ENCODE peak calls at places on chromosomes 12 and 14, in six cellular contexts. One of them, this sample, is unnamed. For H3K27me3, the result is how much of the 10 kb centered on the place peaks cover.

GRCh38 chr12:125944446-125944845 is 879.2 kb downstream of the AACS start:
- DNase-seq in adrenal gland: no peak
- DNase-seq in neural progenitor cell: no peak
- DNase-seq in ovary: no peak
- DNase-seq in testis: no peak
- DNase-seq in heart left ventricle: no peak
- DNase-seq in this sample: no peak

GRCh38 chr12:2944401-2945047 is 14.7 kb upstream of the TEAD4 start:
- DNase-seq in testis: peak
- DNase-seq in adrenal gland: no peak
- DNase-seq in ovary: peak
- DNase-seq in heart left ventricle: no peak
- DNase-seq in neural progenitor cell: peak
- DNase-seq in this sample: peak

GRCh38 chr12:54363047-54363446 is 1.2 kb downstream of the GPR84 start:
- DNase-seq in neural progenitor cell: no peak
- DNase-seq in adrenal gland: no peak
- DNase-seq in ovary: no peak
- DNase-seq in testis: no peak
- DNase-seq in heart left ventricle: no peak
- DNase-seq in this sample: no peak

GRCh38 chr12:124568431-124569374 is 1.3 kb upstream of the NCOR2 start:
- DNase-seq in adrenal gland: peak
- DNase-seq in testis: peak
- DNase-seq in ovary: peak
- DNase-seq in heart left ventricle: peak
- DNase-seq in neural progenitor cell: peak
- DNase-seq in this sample: no peak

GRCh38 chr14:93049295-93049694 is 66.4 kb downstream of the ITPK1 start:
- DNase-seq in ovary: no peak
- DNase-seq in adrenal gland: no peak
- DNase-seq in heart left ventricle: no peak
- DNase-seq in testis: no peak
- DNase-seq in neural progenitor cell: no peak
- DNase-seq in this sample: no peak

GRCh38 chr14:36520601-36521525 is 831 bp upstream of the NKX2-1 start:
- DNase-seq in adrenal gland: no peak
- DNase-seq in heart left ventricle: no peak
- DNase-seq in testis: no peak
- DNase-seq in neural progenitor cell: peak
- DNase-seq in ovary: no peak
- DNase-seq in this sample: no peak

GRCh38 chr12:116024769-116025168 is 252.7 kb downstream of the MED13L start:
- DNase-seq in ovary: no peak
- DNase-seq in heart left ventricle: no peak
- DNase-seq in testis: no peak
- DNase-seq in adrenal gland: no peak
- DNase-seq in neural progenitor cell: no peak
- DNase-seq in this sample: no peak

GRCh38 chr12:3797649-3798048 is 44.7 kb upstream of the CRACR2A start:
- DNase-seq in testis: no peak
- DNase-seq in ovary: no peak
- DNase-seq in heart left ventricle: no peak
- DNase-seq in adrenal gland: no peak
- DNase-seq in neural progenitor cell: no peak
- DNase-seq in this sample: no peak

GRCh38 chr14:66233571-66233970 is 252.6 kb upstream of the CCDC196 start:
- DNase-seq in testis: no peak
- DNase-seq in heart left ventricle: no peak
- DNase-seq in ovary: no peak
- DNase-seq in neural progenitor cell: no peak
- DNase-seq in adrenal gland: no peak
- DNase-seq in this sample: no peak

GRCh38 chr12:93135286-93136239 is 206.5 kb upstream of the EEA1 start:
- DNase-seq in adrenal gland: no peak
- DNase-seq in neural progenitor cell: no peak
- DNase-seq in heart left ventricle: no peak
- DNase-seq in testis: no peak
- DNase-seq in ovary: no peak
- DNase-seq in this sample: no peak

GRCh38 chr12:55051197-55051920 is 31.6 kb downstream of the NEUROD4 start:
- DNase-seq in adrenal gland: no peak
- DNase-seq in heart left ventricle: no peak
- DNase-seq in ovary: no peak
- DNase-seq in testis: no peak
- DNase-seq in neural progenitor cell: no peak
- DNase-seq in this sample: no peak

GRCh38 chr12:86170051-86170450 is 86.1 kb downstream of the MGAT4C start:
- DNase-seq in neural progenitor cell: no peak
- DNase-seq in testis: no peak
- DNase-seq in ovary: no peak
- DNase-seq in adrenal gland: no peak
- DNase-seq in heart left ventricle: no peak
- DNase-seq in this sample: no peak

GRCh38 chr14:74571901-74572828 is 39.9 kb downstream of the LTBP2 start:
- DNase-seq in heart left ventricle: no peak
- DNase-seq in testis: peak
- DNase-seq in adrenal gland: peak
- DNase-seq in ovary: peak
- DNase-seq in neural progenitor cell: no peak
- DNase-seq in this sample: no peak

GRCh38 chr12:107760207-107760816 is 625 bp downstream of the PRDM4 start:
- DNase-seq in testis: peak
- DNase-seq in heart left ventricle: peak
- DNase-seq in ovary: no peak
- DNase-seq in neural progenitor cell: peak
- DNase-seq in adrenal gland: peak
- DNase-seq in this sample: peak
- H3K27ac ChIP-seq in testis: peak
- H3K27ac ChIP-seq in heart left ventricle: peak
- H3K27ac ChIP-seq in ovary: no peak
- H3K27ac ChIP-seq in neural progenitor cell: no peak
- H3K27ac ChIP-seq in adrenal gland: peak
- H3K27ac ChIP-seq in this sample: peak

GRCh38 chr12:5809586-5809985 is 135.5 kb downstream of the ANO2 start:
- DNase-seq in adrenal gland: no peak
- DNase-seq in ovary: no peak
- DNase-seq in neural progenitor cell: no peak
- DNase-seq in heart left ventricle: no peak
- DNase-seq in testis: no peak
- DNase-seq in this sample: no peak
- H3K27me3 ChIP-seq in adrenal gland: under half
- H3K27me3 ChIP-seq in ovary: under half
- H3K27me3 ChIP-seq in neural progenitor cell: under half
- H3K27me3 ChIP-seq in heart left ventricle: under half
- H3K27me3 ChIP-seq in testis: under half
- H3K27me3 ChIP-seq in this sample: under half

GRCh38 chr12:14769462-14769836 is 33.8 kb downstream of the WBP11 start:
- DNase-seq in neural progenitor cell: peak
- DNase-seq in heart left ventricle: peak
- DNase-seq in adrenal gland: no peak
- DNase-seq in testis: peak
- DNase-seq in ovary: peak
- DNase-seq in this sample: no peak
- TF ChIP-seq CTCF in neural progenitor cell: no peak
- TF ChIP-seq CTCF in heart left ventricle: no peak
- TF ChIP-seq CTCF in adrenal gland: no peak
- TF ChIP-seq CTCF in testis: no peak
- TF ChIP-seq CTCF in ovary: no peak
- TF ChIP-seq CTCF in this sample: no peak

GRCh38 chr14:24425704-24426103 is 3.8 kb downstream of the CBLN3 start:
- DNase-seq in heart left ventricle: no peak
- DNase-seq in adrenal gland: peak
- DNase-seq in ovary: no peak
- DNase-seq in testis: no peak
- DNase-seq in neural progenitor cell: no peak
- DNase-seq in this sample: no peak
- H3K27ac ChIP-seq in heart left ventricle: peak
- H3K27ac ChIP-seq in adrenal gland: no peak
- H3K27ac ChIP-seq in ovary: no peak
- H3K27ac ChIP-seq in testis: peak
- H3K27ac ChIP-seq in neural progenitor cell: no peak
- H3K27ac ChIP-seq in this sample: no peak

DNA sequence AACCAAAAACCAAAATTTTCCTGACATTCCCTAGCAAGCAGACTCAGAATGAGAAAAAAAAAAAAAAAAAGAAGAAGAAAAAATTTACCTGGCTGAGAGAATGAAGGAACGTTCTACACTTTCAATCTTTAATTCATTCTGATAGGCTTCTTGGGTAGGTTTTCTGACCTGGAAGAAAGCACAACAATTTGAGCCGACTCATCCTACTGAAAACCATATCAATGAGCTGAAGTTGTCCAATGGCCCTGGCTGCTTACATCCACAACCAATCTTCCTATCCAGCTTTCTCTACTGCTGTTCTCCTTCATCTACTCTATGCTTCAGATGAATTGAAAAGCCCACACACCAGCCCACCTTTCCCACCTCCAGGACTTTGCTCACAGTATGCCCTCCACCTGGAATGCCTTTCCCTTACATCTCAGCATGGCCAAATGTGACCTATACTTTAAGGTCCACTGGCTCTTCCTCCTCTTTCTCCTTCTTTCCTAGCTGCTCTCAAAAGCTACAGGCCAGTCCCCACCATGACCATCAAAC is 31.6 kb upstream of the NR2C1 start:
- DNase-seq in testis: no peak
- DNase-seq in ovary: no peak
- DNase-seq in heart left ventricle: no peak
- DNase-seq in adrenal gland: no peak
- DNase-seq in neural progenitor cell: no peak
- DNase-seq in this sample: no peak
- H3K27me3 ChIP-seq in testis: under half
- H3K27me3 ChIP-seq in ovary: under half
- H3K27me3 ChIP-seq in heart left ventricle: under half
- H3K27me3 ChIP-seq in adrenal gland: under half
- H3K27me3 ChIP-seq in neural progenitor cell: under half
- H3K27me3 ChIP-seq in this sample: under half

This sample was measured in dorsolateral prefrontal cortex.